ENCODE peak calls at places on chromosome 19, in eight cellular contexts. Y is fibroblast of villous mesenchyme, Q is kidney tubule cell, K is heart right ventricle, N is GM20000, W is endothelial cell, E is tibial artery, U is substantia nigra. L is an unnamed sample.

GRCh38 chr19:35869327-35870123 is 1.2 kb downstream of the APLP1 start:
- DNase-seq in E (peak; percentile 38), Y (peak; percentile 69), K (peak; percentile 66), N (peak; percentile 91), U (peak; percentile 74), W (peak; percentile 74), Q (peak; percentile 69), L (peak; percentile 86)

GRCh38 chr19:18541992-18542935 is 1.1 kb downstream of the FKBP8 start:
- DNase-seq in U (no peak), W (no peak), Q (no peak), E (no peak), Y (no peak), K (no peak), N (no peak), L (no peak)

GRCh38 chr19:33639034-33639681 is 17.4 kb downstream of the CHST8 start:
- DNase-seq in U (no peak), W (no peak), E (no peak), Y (no peak), K (no peak), Q (no peak), N (no peak), L (no peak)

GRCh38 chr19:12665281-12665573 is 1.3 kb downstream of the MAN2B1 start:
- DNase-seq in W (no peak), U (no peak), Q (no peak), N (peak; percentile 84), Y (no peak), K (no peak), E (peak; percentile 75), L (peak; percentile 82)

GRCh38 chr19:15616627-15617270 is 1.7 kb downstream of the CYP4F8 start:
- DNase-seq in N (no peak), W (no peak), U (no peak), E (no peak), Y (no peak), Q (no peak), K (no peak), L (no peak)

GRCh38 chr19:11373166-11373884 is 1.1 kb upstream of the SWSAP1 start:
- DNase-seq in K (no peak), W (no peak), U (peak; percentile 32), Y (no peak), N (no peak), Q (peak; percentile 31), E (no peak), L (no peak)

GRCh38 chr19:2097330-2098327 is 914 bp downstream of the IZUMO4 start:
- DNase-seq in E (peak; percentile 32), K (no peak), Q (peak; percentile 42), U (no peak), W (no peak), N (peak; percentile 78), Y (no peak), L (peak; percentile 69)

GRCh38 chr19:10255358-10255757 is 3.3 kb downstream of the MRPL4 start:
- DNase-seq in W (no peak), Y (no peak), K (no peak), N (no peak), U (no peak), Q (no peak), E (no peak), L (no peak)

GRCh38 chr19:47447470-47448359 is 24.0 kb downstream of the SLC8A2 start:
- DNase-seq in Q (peak; percentile 59), K (peak; percentile 36), E (no peak), U (no peak), Y (peak; percentile 17), W (peak; percentile 86), N (no peak), L (peak; percentile 59)

GRCh38 chr19:14073925-14074838 is 1.6 kb downstream of the MISP3 start:
- DNase-seq in K (no peak), Q (no peak), U (no peak), N (peak; percentile 34), Y (no peak), W (no peak), E (no peak), L (no peak)

GRCh38 chr19:2239771-2240770 is 3.4 kb downstream of the SF3A2 start:
- DNase-seq in U (no peak), N (no peak), Q (peak; percentile 40), Y (peak; percentile 47), K (no peak), E (no peak), W (no peak), L (no peak)

GRCh38 chr19:54029930-54030490 is 33.7 kb downstream of the VSTM1 start:
- DNase-seq in K (peak; percentile 28), U (peak; percentile 5), Y (peak; percentile 78), N (peak; percentile 43), W (peak; percentile 72), Q (peak; percentile 58), E (peak; percentile 48), L (peak; percentile 41)

GRCh38 chr19:46958542-46958941 is 61.1 kb upstream of the NPAS1 start:
- DNase-seq in K (no peak), N (no peak), U (no peak), Q (no peak), W (no peak), Y (peak; percentile 81), E (no peak), L (peak; percentile 38)

GRCh38 chr19:44738603-44739585 is 9.6 kb upstream of the BCL3 start:
- DNase-seq in W (no peak), Y (no peak), K (no peak), N (no peak), E (no peak), U (no peak), Q (peak; percentile 86), L (peak; percentile 38)

GRCh38 chr19:925912-926594 is at the start of gene ARID3A:
- DNase-seq in Q (no peak), K (peak; percentile 56), U (no peak), E (no peak), N (peak; percentile 95), Y (no peak), W (peak; percentile 63), L (peak; percentile 86)